ENCODE peak calls at places on chromosomes 16 and 17, in five cellular contexts. One of them, this sample, is unnamed.

GRCh38 chr17:77840156-77840555 is 118.3 kb upstream of the TNRC6C start:
- DNase-seq in frontal cortex: no peak
- DNase-seq in astrocyte of the spinal cord: peak; percentile 42
- DNase-seq in upper lobe of right lung: peak; percentile 17
- DNase-seq in epithelial cell of esophagus: no peak
- DNase-seq in this sample: no peak

GRCh38 chr17:51640108-51640622 is 379.8 kb downstream of the UTP18 start:
- DNase-seq in frontal cortex: no peak
- DNase-seq in astrocyte of the spinal cord: no peak
- DNase-seq in upper lobe of right lung: no peak
- DNase-seq in epithelial cell of esophagus: peak; percentile 67
- DNase-seq in this sample: no peak

GRCh38 chr16:86566966-86567700 is 504 bp downstream of the FOXC2 start:
- DNase-seq in upper lobe of right lung: no peak
- DNase-seq in frontal cortex: no peak
- DNase-seq in epithelial cell of esophagus: peak; percentile 68
- DNase-seq in astrocyte of the spinal cord: peak; percentile 88
- DNase-seq in this sample: peak; percentile 77

GRCh38 chr16:57803413-57803990 is 1.2 kb upstream of the KIFC3 start:
- DNase-seq in frontal cortex: no peak
- DNase-seq in astrocyte of the spinal cord: no peak
- DNase-seq in upper lobe of right lung: no peak
- DNase-seq in epithelial cell of esophagus: no peak
- DNase-seq in this sample: no peak

GRCh38 chr16:24538756-24539294 is 541 bp upstream of the RBBP6 start:
- DNase-seq in upper lobe of right lung: no peak
- DNase-seq in frontal cortex: peak; percentile 50
- DNase-seq in astrocyte of the spinal cord: no peak
- DNase-seq in epithelial cell of esophagus: no peak
- DNase-seq in this sample: no peak

GRCh38 chr16:35744716-35745115 is 2285.3 kb downstream of the TP53TG3F start:
- DNase-seq in astrocyte of the spinal cord: no peak
- DNase-seq in upper lobe of right lung: no peak
- DNase-seq in frontal cortex: no peak
- DNase-seq in epithelial cell of esophagus: peak; percentile 1
- DNase-seq in this sample: no peak

GRCh38 chr17:60305141-60305540 is 86.8 kb downstream of the USP32 start:
- DNase-seq in upper lobe of right lung: no peak
- DNase-seq in astrocyte of the spinal cord: no peak
- DNase-seq in epithelial cell of esophagus: no peak
- DNase-seq in frontal cortex: no peak
- DNase-seq in this sample: no peak

GRCh38 chr17:57206928-57207327 is 49.4 kb upstream of the MSI2 start:
- DNase-seq in epithelial cell of esophagus: no peak
- DNase-seq in astrocyte of the spinal cord: no peak
- DNase-seq in frontal cortex: no peak
- DNase-seq in upper lobe of right lung: no peak
- DNase-seq in this sample: no peak